ENCODE peak calls at places on chromosomes 7 and 10, in four cellular contexts. One of them, this sample, is unnamed.

GRCh38 chr10:81963606-81964005 is 88.6 kb downstream of the NRG3 start:
- DNase-seq in tibial artery: no peak
- DNase-seq in skeletal muscle cell: no peak
- DNase-seq in LoVo: no peak
- DNase-seq in this sample: no peak

GRCh38 chr10:66627156-66627555 is 298.7 kb upstream of the LRRTM3 start:
- DNase-seq in LoVo: peak
- DNase-seq in tibial artery: no peak
- DNase-seq in skeletal muscle cell: no peak
- DNase-seq in this sample: no peak

GRCh38 chr10:101229275-101230184 is at the start of gene LBX1:
- DNase-seq in LoVo: no peak
- DNase-seq in tibial artery: no peak
- DNase-seq in skeletal muscle cell: no peak
- DNase-seq in this sample: no peak

GRCh38 chr7:139820089-139820488 is 9.0 kb upstream of the TBXAS1 start:
- DNase-seq in tibial artery: no peak
- DNase-seq in LoVo: no peak
- DNase-seq in skeletal muscle cell: no peak
- DNase-seq in this sample: no peak

GRCh38 chr7:155983176-155983815 is 171.0 kb upstream of the SHH start:
- DNase-seq in tibial artery: peak
- DNase-seq in LoVo: no peak
- DNase-seq in skeletal muscle cell: no peak
- DNase-seq in this sample: no peak

GRCh38 chr7:1533569-1534329 is 3.2 kb downstream of the MAFK start:
- DNase-seq in tibial artery: peak
- DNase-seq in skeletal muscle cell: peak
- DNase-seq in LoVo: peak
- DNase-seq in this sample: no peak

GRCh38 chr10:61279400-61279799 is 173.8 kb downstream of the TMEM26 start:
- DNase-seq in tibial artery: no peak
- DNase-seq in skeletal muscle cell: no peak
- DNase-seq in LoVo: no peak
- DNase-seq in this sample: no peak

GRCh38 chr10:47413531-47414226 is 29.6 kb upstream of the ZNF488 start:
- DNase-seq in LoVo: no peak
- DNase-seq in tibial artery: peak
- DNase-seq in skeletal muscle cell: no peak
- DNase-seq in this sample: no peak

GRCh38 chr7:135335628-135336139 is 102.0 kb downstream of the STRA8 start:
- DNase-seq in tibial artery: no peak
- DNase-seq in skeletal muscle cell: no peak
- DNase-seq in LoVo: peak
- DNase-seq in this sample: peak

GRCh38 chr7:45698527-45699309 is 124.5 kb downstream of the ADCY1 start:
- DNase-seq in tibial artery: peak
- DNase-seq in skeletal muscle cell: no peak
- DNase-seq in LoVo: no peak
- DNase-seq in this sample: no peak

GRCh38 chr7:34191766-34192550 is 286.6 kb downstream of the BMPER start:
- DNase-seq in tibial artery: no peak
- DNase-seq in LoVo: no peak
- DNase-seq in skeletal muscle cell: no peak
- DNase-seq in this sample: no peak

GRCh38 chr7:74061840-74062539 is 21.6 kb upstream of the LIMK1 start:
- DNase-seq in LoVo: peak
- DNase-seq in tibial artery: peak
- DNase-seq in skeletal muscle cell: peak
- DNase-seq in this sample: peak

GRCh38 chr10:5035356-5035755 is 31.7 kb upstream of the AKR1C2 start:
- DNase-seq in skeletal muscle cell: no peak
- DNase-seq in LoVo: no peak
- DNase-seq in tibial artery: no peak
- DNase-seq in this sample: no peak

GRCh38 chr10:129023057-129023456 is 444.0 kb upstream of the MGMT start:
- DNase-seq in LoVo: no peak
- DNase-seq in skeletal muscle cell: no peak
- DNase-seq in tibial artery: no peak
- DNase-seq in this sample: no peak

GRCh38 chr7:80386686-80387085 is 125.2 kb downstream of the GNAT3 start:
- DNase-seq in tibial artery: no peak
- DNase-seq in skeletal muscle cell: peak
- DNase-seq in LoVo: no peak
- DNase-seq in this sample: no peak

GRCh38 chr7:65820287-65820950 is 52.5 kb upstream of the VKORC1L1 start:
- DNase-seq in LoVo: no peak
- DNase-seq in skeletal muscle cell: no peak
- DNase-seq in tibial artery: no peak
- DNase-seq in this sample: no peak